ENCODE peak calls at places on chromosomes 13 and 19, in seven cellular contexts. F is OCI-LY7; Q is left ventricle myocardium inferior; I is colonic mucosa; B is adrenal gland; J is effector memory CD4-positive, alpha-beta T cell; Y is thoracic aorta. O is an unnamed sample.
A peak's percentile ranks its signal among the peaks of the same experiment; 100 is the strongest.

GRCh38 chr19:15276620-15277019 is 44.4 kb upstream of the EPHX3 start:
- DNase-seq in J (no peak), B (peak; percentile 63), F (no peak), I (no peak), Y (no peak), Q (no peak), O (no peak)

GRCh38 chr13:43908156-43909126 is 28.7 kb downstream of the LACC1 start:
- DNase-seq in J (no peak), Y (no peak), Q (no peak), B (no peak), I (no peak), F (peak; percentile 36), O (peak; percentile 10)

GRCh38 chr19:51572908-51573307 is 1.8 kb downstream of the ZNF175 start:
- DNase-seq in F (no peak), Y (no peak), J (no peak), B (no peak), Q (no peak), I (no peak), O (no peak)

GRCh38 chr13:71831716-71832115 is 35.3 kb downstream of the DACH1 start:
- DNase-seq in Y (no peak), B (no peak), J (no peak), Q (no peak), I (no peak), F (no peak), O (no peak)

GRCh38 chr13:86846501-86846900 is 824.7 kb upstream of the SLITRK5 start:
- DNase-seq in Q (no peak), B (no peak), F (no peak), I (no peak), J (no peak), Y (no peak), O (no peak)

GRCh38 chr19:18675779-18676178 is 7.7 kb upstream of the CRTC1 start:
- DNase-seq in B (no peak), Y (no peak), F (peak; percentile 48), I (no peak), Q (no peak), J (no peak), O (no peak)

GRCh38 chr19:7373862-7374261 is 25.1 kb downstream of the ARHGEF18 start:
- DNase-seq in Y (no peak), F (no peak), Q (no peak), I (no peak), B (no peak), J (no peak), O (no peak)

GRCh38 chr13:45200701-45201230 is at the start of gene KCTD4:
- DNase-seq in J (no peak), F (no peak), Y (no peak), Q (no peak), B (no peak), I (no peak), O (no peak)

GRCh38 chr19:709965-710714 is 1.4 kb downstream of the PALM start:
- DNase-seq in J (no peak), F (no peak), I (no peak), B (no peak), Y (no peak), Q (peak; percentile 78), O (no peak)

GRCh38 chr13:21594715-21595545 is 9.0 kb downstream of the MICU2 start:
- DNase-seq in F (no peak), Q (no peak), Y (no peak), J (no peak), B (no peak), I (no peak), O (no peak)

GRCh38 chr13:20654156-20654555 is 49.3 kb upstream of the IL17D start:
- DNase-seq in J (no peak), Y (no peak), Q (no peak), F (no peak), B (no peak), I (no peak), O (no peak)

GRCh38 chr13:46327256-46327655 is 59.8 kb downstream of the RUBCNL start:
- DNase-seq in Q (no peak), J (no peak), B (no peak), Y (no peak), F (no peak), I (no peak), O (no peak)

GRCh38 chr13:36815069-36815468 is 4.0 kb upstream of the RFXAP start:
- DNase-seq in F (peak; percentile 45), J (no peak), B (no peak), Q (no peak), I (no peak), Y (no peak), O (no peak)

GRCh38 chr13:82898625-82899024 is 983.6 kb downstream of the SLITRK1 start:
- DNase-seq in J (no peak), F (no peak), I (no peak), Q (no peak), B (no peak), Y (no peak), O (no peak)

GRCh38 chr13:111610077-111610476 is 289.6 kb downstream of the TEX29 start:
- DNase-seq in B (no peak), Q (no peak), I (no peak), Y (no peak), F (no peak), J (no peak), O (no peak)

GRCh38 chr13:109671919-109672318 is 114.5 kb downstream of the IRS2 start:
- DNase-seq in J (no peak), B (no peak), I (no peak), Q (no peak), Y (no peak), F (no peak), O (no peak)

DNA sequence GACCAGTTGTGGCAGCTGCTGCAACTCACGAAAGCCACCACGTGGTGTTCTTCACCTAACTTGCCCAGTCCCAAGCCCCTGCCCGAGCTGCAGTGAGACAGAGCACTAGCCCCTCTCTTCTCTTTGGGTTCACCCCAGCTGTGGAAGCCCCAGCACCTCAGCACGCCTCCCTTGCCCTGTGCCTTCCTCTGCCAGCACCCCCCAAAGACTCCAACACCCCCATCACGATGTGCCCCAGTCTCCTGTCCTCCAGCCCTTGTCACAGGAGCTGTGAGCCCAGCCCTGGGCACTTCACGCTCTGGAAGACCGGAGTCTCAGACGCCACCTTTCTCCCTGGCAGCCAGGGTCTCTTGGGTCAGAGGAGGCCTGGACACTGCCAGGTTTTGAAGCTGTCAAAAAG is 2.2 kb upstream of the ZNF135 start:
- DNase-seq in I (no peak), Q (no peak), Y (no peak), J (no peak), F (no peak), B (no peak), O (no peak)
- H3K27ac ChIP-seq in I (no peak overlapping the region), Q (no peak overlapping the region), Y (no peak overlapping the region), J (no peak overlapping the region), F (no peak overlapping the region), B (no peak overlapping the region), O (no peak overlapping the region)

GRCh38 chr19:45643024-45643926 is 4.1 kb upstream of the EML2 start:
- DNase-seq in Y (no peak), J (peak; percentile 76), F (peak; percentile 90), B (peak; percentile 82), Q (peak; percentile 85), I (peak; percentile 94), O (no peak)

GRCh38 chr19:45638930-45639729 is at the start of gene EML2:
- DNase-seq in F (peak; percentile 69), B (peak; percentile 39), J (peak; percentile 38), I (peak; percentile 78), Y (no peak), Q (peak; percentile 56), O (no peak)

GRCh38 chr19:45641274-45642105 is 2.3 kb upstream of the EML2 start:
- DNase-seq in Q (peak; percentile 74), F (peak; percentile 97), J (peak; percentile 66), I (peak; percentile 97), Y (no peak), B (peak; percentile 95), O (peak; percentile 76)

GRCh38 chr19:45637890-45638667 is 1.1 kb downstream of the EML2 start:
- DNase-seq in J (no peak), Q (no peak), B (peak; percentile 71), I (peak; percentile 84), F (no peak), Y (no peak), O (no peak)

DNA sequence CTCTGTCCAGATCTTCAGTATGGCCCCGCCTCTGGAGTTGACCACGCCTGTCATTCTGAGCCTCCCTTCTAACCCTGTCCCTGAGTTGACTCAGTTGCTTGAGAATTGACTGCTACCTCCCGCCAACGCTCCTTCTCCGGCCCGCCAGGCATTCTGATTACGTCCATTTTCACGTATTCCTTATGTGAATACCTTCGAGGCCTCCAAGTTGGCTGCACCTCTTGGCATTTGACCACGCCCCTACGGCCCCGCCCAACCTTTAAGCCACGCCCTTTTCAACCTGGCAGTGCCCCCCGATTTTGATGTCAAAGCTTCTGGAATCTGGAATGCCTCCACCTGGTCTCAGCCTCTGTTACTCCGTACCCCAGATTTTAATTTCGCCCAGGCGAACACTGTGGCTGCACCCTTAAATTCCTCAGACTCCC is 1.7 kb upstream of the EML2 start:
- DNase-seq in J (peak; percentile 19), Y (no peak), F (no peak), Q (no peak), I (peak; percentile 68), B (peak; percentile 38), O (no peak)
- H3K27ac ChIP-seq in J (peak overlapping the region; percentile 96), Y (peak overlapping the region; percentile 12), F (peak overlapping the region; percentile 86), Q (peak overlapping the region; percentile 91), I (peak overlapping the region; percentile 67), B (peak overlapping the region; percentile 21), O (peak overlapping the region; percentile 81)

GRCh38 chr19:28820289-28820688 is 392.7 kb downstream of the UQCRFS1 start:
- DNase-seq in B (no peak), F (no peak), Q (no peak), Y (no peak), J (no peak), I (no peak), O (no peak)

DNA sequence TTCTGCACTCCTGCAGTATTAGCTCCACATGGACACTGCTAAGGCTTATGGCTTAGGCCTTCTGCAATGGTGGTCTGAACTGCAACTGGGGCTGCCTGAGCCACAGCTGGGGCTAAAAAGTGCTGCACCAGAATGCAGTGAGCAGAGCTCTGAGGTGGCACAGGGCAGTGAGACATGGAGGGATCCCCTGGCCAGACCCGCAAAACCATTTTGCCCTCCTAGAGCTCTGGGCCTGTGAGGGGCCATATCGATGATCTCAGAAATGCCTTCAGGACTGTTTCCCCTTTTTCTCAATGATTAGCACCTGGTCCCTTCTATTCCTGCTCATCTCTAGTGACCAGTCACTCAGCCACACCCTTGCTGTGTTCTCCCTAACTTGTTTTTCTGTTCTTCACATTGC is 397.7 kb downstream of the UQCRFS1 start:
- DNase-seq in I (no peak), J (no peak), Y (no peak), B (no peak), F (no peak), Q (no peak), O (no peak)
- H3K27ac ChIP-seq in I (no peak overlapping the region), J (no peak overlapping the region), Y (no peak overlapping the region), B (no peak overlapping the region), F (no peak overlapping the region), Q (no peak overlapping the region), O (no peak overlapping the region)

GRCh38 chr13:30808600-30808999 is 73.3 kb downstream of the ALOX5AP start:
- DNase-seq in Q (no peak), B (no peak), J (no peak), F (no peak), I (no peak), Y (no peak), O (no peak)
- H3K27ac ChIP-seq in Q (no peak overlapping the region), B (no peak overlapping the region), J (no peak overlapping the region), F (no peak overlapping the region), I (no peak overlapping the region), Y (no peak overlapping the region), O (peak overlapping the region; percentile 18)

GRCh38 chr13:98503175-98504028 is 73.5 kb downstream of the STK24 start:
- DNase-seq in J (no peak), F (no peak), I (no peak), Y (no peak), Q (no peak), B (peak; percentile 63), O (no peak)
- H3K27ac ChIP-seq in J (no peak overlapping the region), F (no peak overlapping the region), I (no peak overlapping the region), Y (peak overlapping the region; percentile 32), Q (peak overlapping the region; percentile 80), B (no peak overlapping the region), O (no peak overlapping the region)